ENCODE peak calls at places on chromosomes 2 and 18, in nine cellular contexts. H, N, B, A, F, O, M, Q and D are unnamed samples.

GRCh38 chr2:225454412-225454811 is 54.9 kb downstream of the NYAP2 start:
- DNase-seq in B (no peak), N (no peak), H (no peak), M (no peak), O (no peak), Q (no peak), A (no peak), F (no peak), D (no peak)

GRCh38 chr2:223055140-223055539 is 3.1 kb downstream of the KCNE4 start:
- DNase-seq in A (no peak), B (no peak), M (no peak), O (no peak), H (peak), N (no peak), Q (no peak), F (no peak), D (peak)

GRCh38 chr18:43271593-43272432 is 5.5 kb downstream of the SYT4 start:
- DNase-seq in M (no peak), Q (no peak), A (peak), O (no peak), H (peak), B (no peak), F (no peak), N (peak), D (peak)

GRCh38 chr18:8051388-8051787 is 484.3 kb downstream of the PTPRM start:
- DNase-seq in A (no peak), B (no peak), Q (no peak), F (no peak), M (no peak), H (no peak), O (no peak), N (no peak), D (no peak)

GRCh38 chr2:125167820-125168219 is 1142.7 kb downstream of the CNTNAP5 start:
- DNase-seq in Q (no peak), M (no peak), O (no peak), B (no peak), F (no peak), N (peak), H (peak), A (peak), D (peak)

GRCh38 chr18:79682481-79682880 is 2.9 kb downstream of the CTDP1 start:
- DNase-seq in N (no peak), Q (no peak), O (no peak), M (no peak), F (no peak), H (no peak), A (no peak), B (no peak), D (no peak)

GRCh38 chr18:22559414-22560282 is 141.9 kb upstream of the CTAGE1 start:
- DNase-seq in B (no peak), M (no peak), N (no peak), H (peak), O (peak), A (no peak), F (peak), Q (no peak), D (peak)

GRCh38 chr2:162317910-162318279 is 589 bp downstream of the IFIH1 start:
- DNase-seq in O (peak), F (peak), A (peak), Q (no peak), M (no peak), H (peak), B (no peak), N (no peak), D (peak)

GRCh38 chr2:136765256-136765735 is at the start of gene THSD7B:
- DNase-seq in O (peak), B (no peak), Q (no peak), N (no peak), F (no peak), A (peak), H (no peak), M (no peak), D (no peak)

GRCh38 chr2:39091535-39091934 is 29.3 kb downstream of the SOS1 start:
- DNase-seq in N (no peak), Q (no peak), A (no peak), H (no peak), B (no peak), M (no peak), F (no peak), O (no peak), D (no peak)

GRCh38 chr18:46070683-46071614 is 1.1 kb downstream of the PSTPIP2 start:
- DNase-seq in Q (no peak), O (peak), M (no peak), A (no peak), N (no peak), B (no peak), F (no peak), H (no peak), D (no peak)

GRCh38 chr2:226483745-226484619 is 315.6 kb downstream of the IRS1 start:
- DNase-seq in B (no peak), F (no peak), O (no peak), H (peak), M (no peak), A (no peak), Q (no peak), N (peak), D (peak)